ENCODE peak calls at places on chromosomes 16 and 17, in eight cellular contexts. One of them, this sample, is unnamed.

GRCh38 chr16:1078579-1079021 is 6.1 kb downstream of the SSTR5 start:
- DNase-seq in A549: peak; percentile 87
- DNase-seq in esophagus muscularis mucosa: no peak
- DNase-seq in tibial nerve: no peak
- DNase-seq in stomach: peak; percentile 91
- DNase-seq in transverse colon: peak; percentile 72
- DNase-seq in ovary: no peak
- DNase-seq in K562: no peak
- DNase-seq in this sample: peak; percentile 84

GRCh38 chr16:86044881-86045600 is 146.1 kb downstream of the IRF8 start:
- DNase-seq in A549: no peak
- DNase-seq in tibial nerve: no peak
- DNase-seq in esophagus muscularis mucosa: no peak
- DNase-seq in ovary: no peak
- DNase-seq in transverse colon: peak; percentile 24
- DNase-seq in stomach: peak; percentile 67
- DNase-seq in K562: no peak
- DNase-seq in this sample: no peak

GRCh38 chr16:8866118-8866883 is 2.5 kb downstream of the CARHSP1 start:
- DNase-seq in A549: no peak
- DNase-seq in stomach: peak; percentile 49
- DNase-seq in tibial nerve: no peak
- DNase-seq in transverse colon: peak; percentile 54
- DNase-seq in ovary: peak; percentile 81
- DNase-seq in K562: no peak
- DNase-seq in esophagus muscularis mucosa: no peak
- DNase-seq in this sample: no peak

GRCh38 chr17:561118-561517 is 153.5 kb downstream of the VPS53 start:
- DNase-seq in transverse colon: no peak
- DNase-seq in A549: no peak
- DNase-seq in esophagus muscularis mucosa: no peak
- DNase-seq in ovary: no peak
- DNase-seq in tibial nerve: no peak
- DNase-seq in K562: no peak
- DNase-seq in stomach: no peak
- DNase-seq in this sample: no peak

GRCh38 chr17:35028531-35029262 is 34.8 kb downstream of the RFFL start:
- DNase-seq in esophagus muscularis mucosa: no peak
- DNase-seq in tibial nerve: no peak
- DNase-seq in A549: no peak
- DNase-seq in ovary: no peak
- DNase-seq in transverse colon: no peak
- DNase-seq in K562: no peak
- DNase-seq in stomach: no peak
- DNase-seq in this sample: no peak

GRCh38 chr16:85327731-85328664 is 215.7 kb upstream of the CIBAR2 start:
- DNase-seq in transverse colon: no peak
- DNase-seq in K562: peak; percentile 90
- DNase-seq in tibial nerve: no peak
- DNase-seq in ovary: peak; percentile 36
- DNase-seq in esophagus muscularis mucosa: no peak
- DNase-seq in A549: no peak
- DNase-seq in stomach: no peak
- DNase-seq in this sample: no peak

GRCh38 chr17:77995146-77995852 is 36.8 kb downstream of the TNRC6C start:
- DNase-seq in esophagus muscularis mucosa: no peak
- DNase-seq in stomach: no peak
- DNase-seq in tibial nerve: no peak
- DNase-seq in A549: no peak
- DNase-seq in ovary: no peak
- DNase-seq in transverse colon: no peak
- DNase-seq in K562: no peak
- DNase-seq in this sample: no peak

GRCh38 chr17:49297141-49297540 is 64.9 kb downstream of the ZNF652 start:
- DNase-seq in ovary: no peak
- DNase-seq in stomach: no peak
- DNase-seq in A549: no peak
- DNase-seq in transverse colon: no peak
- DNase-seq in esophagus muscularis mucosa: no peak
- DNase-seq in K562: no peak
- DNase-seq in tibial nerve: no peak
- DNase-seq in this sample: no peak

GRCh38 chr16:53465606-53466290 is 31.5 kb downstream of the RBL2 start:
- DNase-seq in ovary: no peak
- DNase-seq in K562: peak; percentile 24
- DNase-seq in A549: peak; percentile 44
- DNase-seq in tibial nerve: no peak
- DNase-seq in stomach: no peak
- DNase-seq in transverse colon: no peak
- DNase-seq in esophagus muscularis mucosa: no peak
- DNase-seq in this sample: no peak

GRCh38 chr16:22216191-22216831 is 10.2 kb downstream of the EEF2K start:
- DNase-seq in tibial nerve: no peak
- DNase-seq in transverse colon: no peak
- DNase-seq in stomach: no peak
- DNase-seq in esophagus muscularis mucosa: no peak
- DNase-seq in ovary: no peak
- DNase-seq in K562: peak; percentile 52
- DNase-seq in A549: no peak
- DNase-seq in this sample: no peak

GRCh38 chr17:43483674-43484551 is at the start of gene DHX8:
- DNase-seq in tibial nerve: peak; percentile 97
- DNase-seq in transverse colon: peak; percentile 98
- DNase-seq in esophagus muscularis mucosa: peak; percentile 99
- DNase-seq in K562: peak; percentile 91
- DNase-seq in A549: peak; percentile 100
- DNase-seq in ovary: peak; percentile 99
- DNase-seq in stomach: peak; percentile 99
- DNase-seq in this sample: peak; percentile 98

GRCh38 chr16:89285381-89285780 is 67.9 kb downstream of the ZNF778 start:
- DNase-seq in tibial nerve: no peak
- DNase-seq in stomach: no peak
- DNase-seq in transverse colon: no peak
- DNase-seq in K562: no peak
- DNase-seq in ovary: no peak
- DNase-seq in A549: no peak
- DNase-seq in esophagus muscularis mucosa: no peak
- DNase-seq in this sample: no peak

GRCh38 chr17:76843703-76844484 is 24.3 kb upstream of the MGAT5B start:
- DNase-seq in transverse colon: no peak
- DNase-seq in stomach: no peak
- DNase-seq in K562: peak; percentile 35
- DNase-seq in esophagus muscularis mucosa: no peak
- DNase-seq in ovary: no peak
- DNase-seq in A549: peak; percentile 33
- DNase-seq in tibial nerve: no peak
- DNase-seq in this sample: no peak

GRCh38 chr17:57892820-57893595 is 43.2 kb upstream of the MRPS23 start:
- DNase-seq in transverse colon: peak; percentile 81
- DNase-seq in K562: no peak
- DNase-seq in ovary: peak; percentile 68
- DNase-seq in A549: peak; percentile 92
- DNase-seq in tibial nerve: peak; percentile 83
- DNase-seq in stomach: peak; percentile 81
- DNase-seq in esophagus muscularis mucosa: peak; percentile 98
- DNase-seq in this sample: peak; percentile 97

GRCh38 chr17:80872999-80873951 is 118.4 kb upstream of the CHMP6 start:
- DNase-seq in A549: peak; percentile 26
- DNase-seq in tibial nerve: no peak
- DNase-seq in transverse colon: peak; percentile 6
- DNase-seq in stomach: no peak
- DNase-seq in esophagus muscularis mucosa: no peak
- DNase-seq in K562: no peak
- DNase-seq in ovary: no peak
- DNase-seq in this sample: peak; percentile 39

GRCh38 chr17:48626470-48627241 is 498 bp upstream of the HOXB9 start:
- DNase-seq in stomach: no peak
- DNase-seq in A549: peak; percentile 86
- DNase-seq in K562: peak; percentile 96
- DNase-seq in ovary: no peak
- DNase-seq in transverse colon: peak; percentile 80
- DNase-seq in esophagus muscularis mucosa: no peak
- DNase-seq in tibial nerve: no peak
- DNase-seq in this sample: no peak

GRCh38 chr17:59756236-59756818 is 48.9 kb downstream of the VMP1 start:
- DNase-seq in A549: peak; percentile 99
- DNase-seq in K562: no peak
- DNase-seq in ovary: no peak
- DNase-seq in stomach: no peak
- DNase-seq in transverse colon: no peak
- DNase-seq in esophagus muscularis mucosa: no peak
- DNase-seq in tibial nerve: no peak
- DNase-seq in this sample: no peak

GRCh38 chr17:76276069-76276431 is 10.9 kb downstream of the UBALD2 start:
- DNase-seq in stomach: no peak
- DNase-seq in K562: no peak
- DNase-seq in ovary: no peak
- DNase-seq in tibial nerve: no peak
- DNase-seq in A549: no peak
- DNase-seq in transverse colon: no peak
- DNase-seq in esophagus muscularis mucosa: no peak
- DNase-seq in this sample: no peak

GRCh38 chr16:53291757-53292392 is 142.4 kb upstream of the RBL2 start:
- DNase-seq in transverse colon: no peak
- DNase-seq in esophagus muscularis mucosa: no peak
- DNase-seq in K562: no peak
- DNase-seq in ovary: no peak
- DNase-seq in A549: no peak
- DNase-seq in stomach: no peak
- DNase-seq in tibial nerve: no peak
- DNase-seq in this sample: no peak

GRCh38 chr17:42067371-42068180 is 17.2 kb upstream of the C17orf113 start:
- DNase-seq in stomach: peak; percentile 74
- DNase-seq in K562: peak; percentile 72
- DNase-seq in ovary: peak; percentile 80
- DNase-seq in tibial nerve: peak; percentile 66
- DNase-seq in A549: peak; percentile 68
- DNase-seq in esophagus muscularis mucosa: peak; percentile 93
- DNase-seq in transverse colon: peak; percentile 77
- DNase-seq in this sample: no peak

GRCh38 chr17:72030067-72030899 is 90.5 kb upstream of the SOX9 start:
- DNase-seq in ovary: peak; percentile 8
- DNase-seq in K562: no peak
- DNase-seq in stomach: peak; percentile 26
- DNase-seq in tibial nerve: no peak
- DNase-seq in esophagus muscularis mucosa: no peak
- DNase-seq in A549: peak; percentile 82
- DNase-seq in transverse colon: peak; percentile 28
- DNase-seq in this sample: no peak
- TF ChIP-seq CTCF in ovary: no peak
- TF ChIP-seq CTCF in K562: no peak
- TF ChIP-seq CTCF in stomach: peak; percentile 26
- TF ChIP-seq CTCF in tibial nerve: peak; percentile 42
- TF ChIP-seq CTCF in esophagus muscularis mucosa: no peak
- TF ChIP-seq CTCF in A549: peak; percentile 45
- TF ChIP-seq CTCF in transverse colon: peak; percentile 32
- TF ChIP-seq CTCF in this sample: peak; percentile 25

GRCh38 chr17:33303254-33303653 is 10.2 kb upstream of the ASIC2 start:
- DNase-seq in K562: no peak
- DNase-seq in ovary: no peak
- DNase-seq in transverse colon: no peak
- DNase-seq in tibial nerve: no peak
- DNase-seq in esophagus muscularis mucosa: no peak
- DNase-seq in A549: no peak
- DNase-seq in stomach: no peak
- DNase-seq in this sample: no peak

GRCh38 chr17:33297643-33298042 is 4.5 kb upstream of the ASIC2 start:
- DNase-seq in transverse colon: no peak
- DNase-seq in stomach: no peak
- DNase-seq in K562: no peak
- DNase-seq in A549: no peak
- DNase-seq in esophagus muscularis mucosa: no peak
- DNase-seq in tibial nerve: no peak
- DNase-seq in ovary: no peak
- DNase-seq in this sample: no peak

GRCh38 chr17:33299115-33299514 is 6.0 kb upstream of the ASIC2 start:
- DNase-seq in ovary: no peak
- DNase-seq in tibial nerve: no peak
- DNase-seq in esophagus muscularis mucosa: no peak
- DNase-seq in transverse colon: no peak
- DNase-seq in stomach: no peak
- DNase-seq in K562: no peak
- DNase-seq in A549: no peak
- DNase-seq in this sample: no peak

GRCh38 chr17:33302394-33302793 is 9.3 kb upstream of the ASIC2 start:
- DNase-seq in transverse colon: no peak
- DNase-seq in esophagus muscularis mucosa: no peak
- DNase-seq in A549: no peak
- DNase-seq in tibial nerve: no peak
- DNase-seq in ovary: no peak
- DNase-seq in K562: no peak
- DNase-seq in stomach: no peak
- DNase-seq in this sample: no peak
- TF ChIP-seq EP300 in transverse colon: no peak
- TF ChIP-seq EP300 in esophagus muscularis mucosa: no peak
- TF ChIP-seq EP300 in A549: no peak
- TF ChIP-seq EP300 in tibial nerve: no peak
- TF ChIP-seq EP300 in ovary: no peak
- TF ChIP-seq EP300 in K562: no peak
- TF ChIP-seq EP300 in stomach: no peak
- TF ChIP-seq EP300 in this sample: no peak

GRCh38 chr17:46032909-46033308 is 33.9 kb downstream of the STH start:
- DNase-seq in A549: no peak
- DNase-seq in K562: no peak
- DNase-seq in tibial nerve: no peak
- DNase-seq in esophagus muscularis mucosa: no peak
- DNase-seq in stomach: no peak
- DNase-seq in ovary: no peak
- DNase-seq in transverse colon: no peak
- DNase-seq in this sample: no peak
- TF ChIP-seq CTCF in A549: no peak
- TF ChIP-seq CTCF in K562: no peak
- TF ChIP-seq CTCF in tibial nerve: no peak
- TF ChIP-seq CTCF in esophagus muscularis mucosa: no peak
- TF ChIP-seq CTCF in stomach: no peak
- TF ChIP-seq CTCF in ovary: no peak
- TF ChIP-seq CTCF in transverse colon: no peak
- TF ChIP-seq CTCF in this sample: no peak

DNA sequence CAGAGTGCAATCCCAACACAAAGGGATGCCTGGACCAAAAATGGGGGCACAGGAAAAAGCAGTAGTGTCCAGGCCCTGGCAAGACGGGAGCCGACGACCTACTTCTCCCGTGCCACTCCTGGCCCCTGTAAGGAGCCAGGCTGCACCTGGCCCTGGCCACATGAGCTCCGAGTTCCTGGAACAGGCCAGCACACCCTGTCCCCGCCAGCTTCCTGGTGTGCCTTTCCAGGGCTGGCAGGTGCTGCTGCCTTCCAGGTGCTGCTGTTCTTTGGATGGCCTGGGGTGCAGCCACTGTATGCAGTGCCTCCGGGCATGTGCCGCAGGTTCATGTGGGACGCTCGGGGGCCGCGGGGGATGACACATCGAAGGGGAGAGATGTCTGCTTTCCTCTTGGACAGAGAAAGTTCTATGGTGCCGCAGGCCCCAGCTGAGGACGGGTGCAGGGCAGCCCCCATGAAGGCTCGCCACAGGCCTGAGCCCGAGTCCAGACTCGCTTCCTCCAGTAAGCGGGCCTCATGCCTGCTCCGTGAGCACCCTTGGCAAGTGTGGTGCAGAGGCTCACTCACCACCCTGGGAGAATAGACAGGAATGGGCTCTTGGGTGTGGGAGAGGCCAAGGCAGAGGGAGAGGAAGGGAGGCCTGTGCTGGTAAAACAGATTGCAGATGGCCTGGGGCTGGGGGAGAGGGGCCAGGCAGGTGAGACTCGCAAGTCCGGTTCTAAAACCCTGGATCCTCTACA is 54.7 kb upstream of the FASN start:
- DNase-seq in K562: no peak
- DNase-seq in transverse colon: peak; percentile 44
- DNase-seq in esophagus muscularis mucosa: no peak
- DNase-seq in tibial nerve: no peak
- DNase-seq in A549: no peak
- DNase-seq in stomach: peak; percentile 91
- DNase-seq in ovary: no peak
- DNase-seq in this sample: peak; percentile 93
- TF ChIP-seq EP300 in K562: no peak
- TF ChIP-seq EP300 in transverse colon: no peak
- TF ChIP-seq EP300 in esophagus muscularis mucosa: no peak
- TF ChIP-seq EP300 in tibial nerve: no peak
- TF ChIP-seq EP300 in A549: no peak
- TF ChIP-seq EP300 in stomach: no peak
- TF ChIP-seq EP300 in ovary: no peak
- TF ChIP-seq EP300 in this sample: no peak